ENCODE peak calls at places on chromosomes 2 and 18, in seven cellular contexts. C, D, T, S, I, L and A are unnamed samples.

GRCh38 chr2:129239143-129239542 is 740.3 kb upstream of the RAB6C start:
- DNase-seq in C (no peak), D (no peak), T (no peak), S (no peak), I (no peak), L (no peak), A (no peak)

GRCh38 chr2:323035-323434 is 35.1 kb upstream of the ALKAL2 start:
- DNase-seq in C (no peak), D (no peak), T (no peak), S (no peak), I (no peak), L (no peak), A (no peak)

GRCh38 chr2:24494415-24494814 is 3.4 kb downstream of the NCOA1 start:
- DNase-seq in C (no peak), D (no peak), T (no peak), S (no peak), I (no peak), L (no peak), A (no peak)

GRCh38 chr18:9746958-9747357 is 38.9 kb downstream of the RAB31 start:
- DNase-seq in C (no peak), D (no peak), T (no peak), S (no peak), I (no peak), L (no peak), A (no peak)

GRCh38 chr2:241029599-241030332 is 31.3 kb downstream of the SNED1 start:
- DNase-seq in C (no peak), D (no peak), T (no peak), S (no peak), I (no peak), L (no peak), A (no peak)

GRCh38 chr2:72165792-72166191 is 18.1 kb upstream of the CYP26B1 start:
- DNase-seq in C (no peak), D (no peak), T (peak), S (no peak), I (no peak), L (no peak), A (no peak)

GRCh38 chr2:167134381-167135072 is 246.2 kb downstream of the XIRP2 start:
- DNase-seq in C (no peak), D (no peak), T (peak), S (no peak), I (no peak), L (no peak), A (no peak)

GRCh38 chr2:74481961-74482800 is 617 bp downstream of the CCDC142 start:
- DNase-seq in C (no peak), D (peak), T (peak), S (peak), I (peak), L (no peak), A (no peak)

GRCh38 chr2:20361903-20362302 is 11.3 kb upstream of the PUM2 start:
- DNase-seq in C (no peak), D (no peak), T (no peak), S (no peak), I (no peak), L (no peak), A (no peak)

GRCh38 chr2:172919732-172920131 is 155.9 kb upstream of the MAP3K20 start:
- DNase-seq in C (no peak), D (no peak), T (no peak), S (no peak), I (no peak), L (no peak), A (no peak)

GRCh38 chr18:13178976-13179375 is 39.6 kb upstream of the LDLRAD4 start:
- DNase-seq in C (no peak), D (no peak), T (peak), S (no peak), I (no peak), L (no peak), A (peak)

GRCh38 chr18:70243131-70243530 is 37.6 kb upstream of the RTTN start:
- DNase-seq in C (no peak), D (no peak), T (no peak), S (no peak), I (no peak), L (no peak), A (no peak)

GRCh38 chr2:82879803-82880202 is 1579.3 kb downstream of the SUCLG1 start:
- DNase-seq in C (no peak), D (no peak), T (no peak), S (no peak), I (no peak), L (no peak), A (no peak)

GRCh38 chr2:231487197-231487596 is 22.9 kb upstream of the NCL start:
- DNase-seq in C (no peak), D (no peak), T (no peak), S (no peak), I (no peak), L (no peak), A (no peak)

GRCh38 chr2:184689633-184690032 is 91.3 kb downstream of the ZNF804A start:
- DNase-seq in C (no peak), D (no peak), T (no peak), S (no peak), I (no peak), L (no peak), A (no peak)

GRCh38 chr2:231708773-231709635 is 679 bp downstream of the PTMA start:
- DNase-seq in C (peak), D (peak), T (peak), S (peak), I (peak), L (no peak), A (no peak)

GRCh38 chr2:47771211-47771610 is 11.7 kb upstream of the MSH6 start:
- DNase-seq in C (no peak), D (no peak), T (peak), S (no peak), I (peak), L (peak), A (peak)

GRCh38 chr2:144078802-144079386 is 441.0 kb downstream of the ZEB2 start:
- DNase-seq in C (no peak), D (no peak), T (no peak), S (no peak), I (peak), L (no peak), A (no peak)

GRCh38 chr2:150939087-150939486 is 322.6 kb downstream of the RBM43 start:
- DNase-seq in C (no peak), D (no peak), T (no peak), S (no peak), I (peak), L (no peak), A (no peak)

GRCh38 chr18:79819951-79820351 is 22.2 kb downstream of the KCNG2 start:
- DNase-seq in C (no peak), D (no peak), T (no peak), S (no peak), I (no peak), L (no peak), A (no peak)